ENCODE peak calls at places on chromosomes 16 and 17, in ten cellular contexts. W is CD8-positive, alpha-beta memory T cell; Y is heart right ventricle; H is GM23248; Q is GM23338; D is thoracic aorta; X is ovary; G is AG04450; M is lung; E is IMR-90. R is an unnamed sample.

GRCh38 chr17:81194225-81194760 is 28.3 kb upstream of the AATK start:
- DNase-seq in W (no peak), Y (no peak), H (no peak), Q (no peak), D (no peak), X (no peak), G (no peak), M (no peak), E (no peak), R (no peak)

GRCh38 chr17:43132117-43132516 is 7.0 kb upstream of the BRCA1 start:
- DNase-seq in W (no peak), Y (no peak), H (no peak), Q (no peak), D (no peak), X (no peak), G (no peak), M (no peak), E (no peak), R (no peak)

GRCh38 chr17:77446959-77447634 is 306.3 kb downstream of the SEC14L1 start:
- DNase-seq in W (no peak), Y (no peak), H (no peak), Q (no peak), D (no peak), X (no peak), G (no peak), M (no peak), E (peak), R (no peak)

GRCh38 chr17:49361129-49361901 is 735 bp downstream of the ZNF652 start:
- DNase-seq in W (peak), Y (peak), H (peak), Q (peak), D (no peak), X (peak), G (no peak), M (peak), E (no peak), R (peak)

GRCh38 chr17:81428121-81428515 is 32.9 kb downstream of the BAHCC1 start:
- DNase-seq in W (no peak), Y (no peak), H (peak), Q (no peak), D (peak), X (no peak), G (no peak), M (no peak), E (no peak), R (peak)

GRCh38 chr17:9021985-9022552 is 759 bp downstream of the NTN1 start:
- DNase-seq in W (no peak), Y (peak), H (peak), Q (peak), D (no peak), X (no peak), G (no peak), M (no peak), E (peak), R (peak)

GRCh38 chr16:6231351-6231750 is 1101.3 kb upstream of the RBFOX1 start:
- DNase-seq in W (no peak), Y (no peak), H (no peak), Q (no peak), D (no peak), X (no peak), G (no peak), M (no peak), E (no peak), R (no peak)

GRCh38 chr16:85931596-85932402 is 32.8 kb downstream of the IRF8 start:
- DNase-seq in W (no peak), Y (no peak), H (no peak), Q (no peak), D (no peak), X (no peak), G (no peak), M (no peak), E (no peak), R (no peak)

GRCh38 chr17:72120878-72121163 is at the start of gene SOX9:
- DNase-seq in W (no peak), Y (peak), H (peak), Q (peak), D (no peak), X (no peak), G (peak), M (peak), E (peak), R (peak)

GRCh38 chr17:40497704-40498103 is 3.7 kb downstream of the TNS4 start:
- DNase-seq in W (no peak), Y (no peak), H (peak), Q (no peak), D (no peak), X (no peak), G (no peak), M (no peak), E (peak), R (no peak)

GRCh38 chr16:22671301-22672076 is 142.5 kb upstream of the HS3ST2 start:
- DNase-seq in W (no peak), Y (no peak), H (peak), Q (peak), D (no peak), X (no peak), G (no peak), M (no peak), E (peak), R (no peak)

GRCh38 chr17:65177901-65178300 is 40.7 kb downstream of the RGS9 start:
- DNase-seq in W (no peak), Y (no peak), H (peak), Q (no peak), D (no peak), X (no peak), G (no peak), M (no peak), E (peak), R (no peak)

GRCh38 chr17:66711936-66712335 is 123.0 kb upstream of the CACNG5 start:
- DNase-seq in W (no peak), Y (no peak), H (no peak), Q (peak), D (no peak), X (no peak), G (no peak), M (peak), E (no peak), R (no peak)

GRCh38 chr17:77326636-77327035 is 185.9 kb downstream of the SEC14L1 start:
- DNase-seq in W (no peak), Y (no peak), H (no peak), Q (no peak), D (no peak), X (no peak), G (no peak), M (peak), E (no peak), R (no peak)

GRCh38 chr17:71828182-71828596 is 292.6 kb upstream of the SOX9 start:
- DNase-seq in W (no peak), Y (no peak), H (peak), Q (peak), D (no peak), X (no peak), G (no peak), M (no peak), E (peak), R (no peak)

GRCh38 chr17:31492880-31493655 is 101.6 kb downstream of the RAB11FIP4 start:
- DNase-seq in W (no peak), Y (no peak), H (peak), Q (no peak), D (no peak), X (no peak), G (no peak), M (peak), E (no peak), R (peak)

GRCh38 chr16:46974352-46974751 is 878 bp upstream of the DNAJA2 start:
- DNase-seq in W (peak), Y (no peak), H (peak), Q (peak), D (no peak), X (no peak), G (no peak), M (no peak), E (no peak), R (no peak)
- H3K4me3 ChIP-seq in W (peak), Y (peak), H (peak), Q (peak), D (peak), X (peak), G (peak), M (no peak), E (no peak), R (peak)

GRCh38 chr17:20122236-20122879 is 113.2 kb downstream of the SPECC1 start:
- DNase-seq in W (no peak), Y (peak), H (no peak), Q (no peak), D (no peak), X (no peak), G (no peak), M (no peak), E (no peak), R (no peak)
- H3K27ac ChIP-seq in W (no peak), Y (no peak), H (no peak), Q (no peak), D (peak), X (no peak), G (no peak), M (no peak), E (no peak), R (no peak)

DNA sequence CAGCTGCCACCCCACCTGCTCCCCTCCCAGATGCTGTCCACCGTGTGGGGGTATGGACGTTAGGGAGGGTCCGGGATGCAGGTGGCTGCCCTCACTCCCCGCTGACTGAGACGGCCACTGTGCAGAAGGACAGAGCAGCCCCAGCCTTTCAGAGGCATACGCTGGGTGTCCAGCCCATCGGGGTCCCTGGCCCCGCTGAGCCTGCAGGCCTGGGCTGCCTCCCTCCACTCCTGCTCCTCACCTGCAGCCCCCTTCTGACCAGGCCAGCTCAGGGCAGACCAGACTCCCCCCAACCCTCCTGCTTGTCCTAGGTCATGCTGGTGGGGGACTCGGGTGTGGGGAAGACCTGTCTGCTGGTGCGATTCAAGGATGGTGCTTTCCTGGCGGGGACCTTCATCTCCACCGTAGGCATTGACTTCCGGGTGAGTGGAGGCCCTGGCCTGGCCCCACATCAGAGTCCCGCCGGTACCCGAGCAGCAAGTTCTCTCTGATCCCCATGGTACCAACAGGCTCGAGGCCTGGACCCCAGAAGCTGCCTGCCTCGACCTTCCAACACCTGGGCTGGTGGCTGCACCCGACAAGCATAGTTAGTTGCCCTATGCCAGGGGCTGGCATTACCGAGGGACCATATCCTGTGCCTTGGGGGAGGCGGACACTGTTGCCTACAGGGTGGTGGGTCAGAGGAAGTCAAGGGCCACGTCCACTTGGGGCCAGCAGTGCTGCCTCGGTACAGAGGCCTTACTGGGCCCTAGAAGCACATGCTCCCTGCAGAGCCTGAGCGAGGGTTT is 1.4 kb downstream of the RAB26 start:
- DNase-seq in W (no peak), Y (no peak), H (no peak), Q (peak), D (no peak), X (no peak), G (no peak), M (no peak), E (no peak), R (no peak)
- H3K4me3 ChIP-seq in W (no peak), Y (no peak), H (peak), Q (peak), D (no peak), X (no peak), G (peak), M (no peak), E (no peak), R (no peak)

GRCh38 chr16:2969545-2970521 is 685 bp downstream of the PAQR4 start:
- DNase-seq in W (peak), Y (peak), H (peak), Q (peak), D (no peak), X (no peak), G (peak), M (peak), E (peak), R (peak)
- H3K27ac ChIP-seq in W (peak), Y (peak), H (no peak), Q (no peak), D (no peak), X (no peak), G (no peak), M (peak), E (peak), R (peak)

GRCh38 chr17:35079547-35079946 is 16.0 kb upstream of the RFFL start:
- DNase-seq in W (no peak), Y (no peak), H (peak), Q (no peak), D (no peak), X (no peak), G (no peak), M (no peak), E (peak), R (no peak)

GRCh38 chr17:35076874-35077273 is 13.4 kb upstream of the RFFL start:
- DNase-seq in W (no peak), Y (no peak), H (no peak), Q (no peak), D (no peak), X (no peak), G (no peak), M (no peak), E (no peak), R (no peak)

GRCh38 chr17:35073991-35074627 is 10.6 kb upstream of the RFFL start:
- DNase-seq in W (no peak), Y (no peak), H (no peak), Q (no peak), D (no peak), X (no peak), G (no peak), M (no peak), E (no peak), R (no peak)

GRCh38 chr17:35073183-35073790 is 9.8 kb upstream of the RFFL start:
- DNase-seq in W (peak), Y (no peak), H (no peak), Q (no peak), D (no peak), X (no peak), G (no peak), M (no peak), E (no peak), R (no peak)

DNA sequence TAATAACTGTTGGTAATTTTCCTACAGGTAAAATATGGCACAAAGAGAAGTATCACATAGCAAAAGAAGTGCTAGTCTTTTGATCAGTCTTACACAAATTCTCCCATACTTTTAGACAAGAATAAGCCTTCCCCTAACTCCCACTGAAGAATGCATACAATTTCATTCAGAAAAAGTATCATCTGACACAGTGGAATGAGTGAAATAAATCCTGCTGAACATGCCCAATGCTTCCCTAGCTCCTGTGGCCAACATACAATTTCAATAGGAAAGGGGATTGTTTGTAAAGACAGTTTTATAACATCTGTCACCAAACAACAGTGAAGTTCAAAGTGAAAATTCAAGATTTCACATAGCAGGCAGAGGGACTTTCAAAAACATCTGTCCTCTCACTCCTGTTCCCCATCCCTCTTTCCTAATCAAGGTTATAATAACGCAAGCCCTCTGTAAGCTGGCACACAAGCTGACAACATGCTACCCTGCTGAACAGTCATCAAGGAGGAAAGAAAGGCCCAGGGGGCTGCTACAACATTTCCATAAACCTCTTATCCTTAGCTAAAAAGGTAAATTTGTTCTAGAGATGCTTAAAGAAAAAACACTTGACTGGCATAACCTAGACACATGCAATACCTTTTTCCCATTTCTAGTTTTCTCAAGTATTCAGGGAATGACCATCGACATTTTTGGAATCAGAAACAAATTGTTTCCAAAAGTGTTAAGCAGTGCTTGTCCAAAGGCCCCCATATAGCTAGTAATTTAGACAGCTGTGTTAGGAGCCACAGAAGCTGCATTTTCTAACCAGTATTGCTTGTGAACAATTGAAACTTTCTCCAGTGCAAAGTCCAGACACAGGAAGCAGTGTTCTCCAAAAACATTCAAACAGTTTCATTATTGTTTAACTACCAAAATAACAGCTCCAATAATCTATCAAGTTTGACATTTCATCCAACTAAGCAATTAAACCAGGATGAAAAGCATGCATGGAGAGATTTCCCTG is 11.5 kb upstream of the RFFL start:
- DNase-seq in W (no peak), Y (no peak), H (no peak), Q (no peak), D (no peak), X (no peak), G (no peak), M (no peak), E (no peak), R (no peak)
- H3K4me3 ChIP-seq in W (no peak), Y (no peak), H (no peak), Q (no peak), D (no peak), X (no peak), G (no peak), M (no peak), E (no peak), R (no peak)

GRCh38 chr17:74153456-74153810 is 50.0 kb upstream of the RPL38 start:
- DNase-seq in W (no peak), Y (no peak), H (no peak), Q (no peak), D (no peak), X (no peak), G (no peak), M (no peak), E (no peak), R (no peak)
- H3K27ac ChIP-seq in W (no peak), Y (no peak), H (no peak), Q (no peak), D (no peak), X (no peak), G (no peak), M (no peak), E (no peak), R (no peak)

GRCh38 chr17:62705781-62706597 is 78.5 kb downstream of the MRC2 start:
- DNase-seq in W (no peak), Y (no peak), H (no peak), Q (peak), D (no peak), X (no peak), G (no peak), M (no peak), E (peak), R (no peak)

GRCh38 chr17:62703776-62704380 is 76.4 kb downstream of the MRC2 start:
- DNase-seq in W (peak), Y (peak), H (peak), Q (peak), D (no peak), X (peak), G (no peak), M (peak), E (peak), R (peak)

GRCh38 chr17:62703269-62703775 is 75.9 kb downstream of the MRC2 start:
- DNase-seq in W (no peak), Y (no peak), H (peak), Q (no peak), D (no peak), X (peak), G (no peak), M (no peak), E (peak), R (no peak)

GRCh38 chr17:62705116-62705515 is 77.6 kb downstream of the MRC2 start:
- DNase-seq in W (no peak), Y (no peak), H (no peak), Q (no peak), D (no peak), X (no peak), G (no peak), M (no peak), E (no peak), R (no peak)

DNA sequence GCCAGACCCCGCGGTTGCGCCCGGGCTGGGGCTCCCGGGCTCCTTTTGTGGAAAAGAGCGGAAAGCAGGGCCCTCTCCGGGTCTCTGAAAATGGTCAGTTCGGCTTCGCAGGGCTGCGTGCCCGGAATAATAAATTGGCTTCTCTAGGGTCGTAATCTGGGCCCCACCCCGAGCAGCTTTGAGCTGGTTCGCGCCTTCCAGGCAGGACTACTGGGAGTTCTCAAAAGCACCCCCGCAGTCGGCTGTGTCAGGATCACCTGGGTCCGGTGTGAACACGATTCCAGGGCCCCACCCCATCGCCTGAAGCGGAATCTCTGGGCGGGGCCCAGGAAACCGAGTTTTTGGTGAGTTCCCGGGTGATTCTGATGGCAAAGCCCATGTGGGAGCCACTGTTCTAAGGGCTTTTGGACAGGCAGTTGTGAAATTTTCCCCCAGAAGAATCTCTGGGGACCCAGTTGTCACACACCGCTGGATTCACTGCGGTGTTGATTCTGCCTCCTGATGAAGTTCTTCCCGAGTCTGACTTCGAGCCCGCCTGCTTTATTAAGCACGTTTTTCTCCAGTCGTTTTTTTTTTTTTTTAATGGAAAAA is 77.0 kb downstream of the MRC2 start:
- DNase-seq in W (no peak), Y (no peak), H (peak), Q (peak), D (no peak), X (peak), G (no peak), M (peak), E (peak), R (no peak)
- H3K4me3 ChIP-seq in W (peak), Y (peak), H (peak), Q (peak), D (peak), X (peak), G (peak), M (peak), E (peak), R (peak)